ENCODE peak calls at places on chromosome 7, in seven cellular contexts. L is mesenchymal stem cell, E is IMR-90, G is H9, S is mesendoderm, H is H1, U is trophoblast cell. X is an unnamed sample.

GRCh38 chr7:125059861-125060456 is 130.3 kb upstream of the POT1 start:
- DNase-seq in L (peak), H (no peak), U (no peak), E (peak), G (no peak), S (no peak), X (no peak)

GRCh38 chr7:90661290-90662151 is 65.4 kb downstream of the CDK14 start:
- DNase-seq in U (no peak), S (peak), G (no peak), E (peak), L (no peak), H (no peak), X (no peak)

GRCh38 chr7:332646-333398 is 42.9 kb downstream of the FOXL3 start:
- DNase-seq in G (peak), E (peak), L (peak), U (peak), S (peak), H (peak), X (peak)

GRCh38 chr7:22356010-22356854 is 722 bp downstream of the RAPGEF5 start:
- DNase-seq in U (no peak), G (peak), H (peak), L (no peak), S (no peak), E (no peak), X (no peak)

GRCh38 chr7:108059526-108059925 is 56.6 kb upstream of the LAMB1 start:
- DNase-seq in G (no peak), H (no peak), S (no peak), E (no peak), L (no peak), U (peak), X (no peak)

GRCh38 chr7:157402911-157403534 is 66.2 kb downstream of the DNAJB6 start:
- DNase-seq in H (no peak), E (peak), L (no peak), U (no peak), G (no peak), S (no peak), X (no peak)

GRCh38 chr7:154927624-154928125 is 75.2 kb downstream of the PAXIP1 start:
- DNase-seq in S (peak), L (peak), U (peak), H (peak), E (peak), G (peak), X (peak)

GRCh38 chr7:157150825-157151412 is 12.2 kb downstream of the UBE3C start:
- DNase-seq in E (peak), H (peak), G (peak), U (no peak), L (peak), S (peak), X (peak)

GRCh38 chr7:131031100-131031868 is 296.4 kb upstream of the MKLN1 start:
- DNase-seq in L (no peak), G (no peak), H (no peak), U (no peak), S (no peak), E (no peak), X (no peak)

GRCh38 chr7:93402944-93403343 is 170.8 kb downstream of the VPS50 start:
- DNase-seq in S (no peak), G (no peak), E (no peak), H (no peak), L (no peak), U (no peak), X (no peak)

GRCh38 chr7:156152380-156152779 is 340.1 kb upstream of the SHH start:
- DNase-seq in U (no peak), G (no peak), S (no peak), L (no peak), E (no peak), H (no peak), X (no peak)

GRCh38 chr7:17651926-17652385 is 288.3 kb downstream of the SNX13 start:
- DNase-seq in S (no peak), H (no peak), G (no peak), L (peak), U (no peak), E (peak), X (no peak)

GRCh38 chr7:35424869-35425495 is 171.1 kb upstream of the TBX20 start:
- DNase-seq in E (peak), H (peak), G (peak), L (peak), S (peak), U (peak), X (peak)

GRCh38 chr7:116258734-116259133 is 48.4 kb downstream of the TES start:
- DNase-seq in S (peak), E (peak), G (no peak), L (peak), H (no peak), U (no peak), X (peak)

GRCh38 chr7:90622670-90623069 is 26.5 kb downstream of the CDK14 start:
- DNase-seq in H (no peak), S (no peak), E (no peak), G (no peak), L (no peak), U (no peak), X (no peak)

GRCh38 chr7:102008535-102009262 is 191.3 kb downstream of the CUX1 start:
- DNase-seq in E (no peak), S (no peak), G (no peak), L (no peak), U (peak), H (no peak), X (no peak)

GRCh38 chr7:130145424-130146106 is 59.6 kb downstream of the TMEM209 start:
- DNase-seq in E (no peak), S (no peak), L (no peak), U (no peak), G (no peak), H (peak), X (no peak)

GRCh38 chr7:112481337-112481736 is 546 bp downstream of the LSMEM1 start:
- DNase-seq in U (no peak), G (no peak), L (no peak), H (no peak), E (no peak), S (no peak), X (no peak)

GRCh38 chr7:25192043-25192442 is 36.2 kb downstream of the NPVF start:
- DNase-seq in U (no peak), H (no peak), S (no peak), L (no peak), G (no peak), E (no peak), X (no peak)

GRCh38 chr7:105493928-105494325 is 28.1 kb downstream of the PUS7 start:
- DNase-seq in L (peak), G (no peak), H (no peak), E (peak), S (no peak), U (no peak), X (no peak)

GRCh38 chr7:7114575-7115291 is 67.6 kb upstream of the C1GALT1 start:
- DNase-seq in H (no peak), U (no peak), S (no peak), L (no peak), G (no peak), E (no peak), X (no peak)

GRCh38 chr7:73774923-73775322 is 4.9 kb upstream of the CLDN3 start:
- DNase-seq in G (no peak), L (peak), S (no peak), H (no peak), U (no peak), E (peak), X (no peak)

DNA sequence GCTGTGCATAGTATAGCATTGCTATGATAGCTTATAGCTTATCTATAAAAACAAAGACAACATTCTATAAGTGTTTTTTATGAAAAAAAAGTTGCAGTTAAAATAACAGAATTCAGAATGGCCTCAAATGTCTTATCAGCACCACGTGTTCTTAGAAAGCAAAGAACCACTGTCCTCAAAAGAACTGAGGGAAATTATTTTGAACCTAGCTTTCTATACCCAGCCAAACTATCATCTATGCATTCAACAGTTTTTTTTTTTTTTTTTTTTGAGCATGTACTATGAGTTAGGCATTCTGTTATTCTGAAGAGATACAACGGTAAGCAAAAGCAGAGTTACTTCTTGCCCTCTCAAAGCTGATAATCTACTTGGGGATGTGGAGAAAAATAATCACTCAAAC is 247.8 kb downstream of the CREB5 start:
- DNase-seq in L (no peak), H (no peak), U (no peak), G (no peak), S (no peak), E (no peak), X (no peak)
- H4K8ac ChIP-seq in L (no peak), H (no peak), U (no peak), G (no peak), S (no peak), E (no peak), X (no peak)

GRCh38 chr7:95342029-95342428 is 17.7 kb upstream of the PON1 start:
- DNase-seq in H (no peak), S (no peak), E (no peak), U (no peak), G (no peak), L (no peak), X (no peak)
- H3K18ac ChIP-seq in H (no peak), S (no peak), E (no peak), U (no peak), G (no peak), L (no peak), X (no peak)

GRCh38 chr7:141389423-141389822 is 161.8 kb upstream of the AGK start:
- DNase-seq in U (no peak), S (no peak), G (no peak), H (no peak), E (no peak), L (no peak), X (no peak)

GRCh38 chr7:141397236-141398163 is 153.7 kb upstream of the AGK start:
- DNase-seq in H (no peak), S (no peak), U (no peak), L (no peak), E (no peak), G (no peak), X (no peak)

GRCh38 chr7:141390339-141390738 is 160.9 kb upstream of the AGK start:
- DNase-seq in U (no peak), E (no peak), L (no peak), H (no peak), S (no peak), G (no peak), X (no peak)

GRCh38 chr7:141387521-141388217 is 163.5 kb upstream of the AGK start:
- DNase-seq in L (no peak), S (no peak), U (no peak), E (no peak), G (no peak), H (no peak), X (no peak)

DNA sequence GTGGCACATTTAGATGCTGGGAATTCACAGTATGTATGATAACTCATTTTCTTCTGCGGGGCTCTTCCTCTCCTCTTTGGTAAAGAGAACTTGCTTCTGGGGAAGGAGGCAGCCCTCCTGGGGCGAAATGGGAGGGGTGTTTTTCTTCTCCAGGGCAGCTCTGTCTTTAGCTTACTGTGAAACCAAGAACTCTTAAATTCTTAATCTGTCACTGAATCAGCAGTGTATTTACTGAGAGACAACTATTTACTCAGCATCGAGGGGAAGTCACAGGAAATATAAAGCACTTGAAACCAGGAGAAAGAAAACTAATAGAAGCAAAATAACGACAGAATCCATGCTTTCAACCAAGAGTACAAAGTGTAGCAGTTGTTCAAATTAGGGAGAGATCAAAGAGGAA is 158.2 kb upstream of the AGK start:
- DNase-seq in H (no peak), E (no peak), L (no peak), S (no peak), U (no peak), G (no peak), X (no peak)
- H4K8ac ChIP-seq in H (no peak), E (no peak), L (no peak), S (no peak), U (no peak), G (no peak), X (no peak)

GRCh38 chr7:57417736-57418135 is 32.2 kb upstream of the ZNF716 start:
- DNase-seq in G (no peak), E (no peak), U (no peak), H (no peak), S (no peak), L (no peak), X (no peak)
- H3K18ac ChIP-seq in G (no peak), E (no peak), U (no peak), H (no peak), S (no peak), L (no peak), X (no peak)

GRCh38 chr7:19747740-19748339 is 25.6 kb downstream of the TMEM196 start:
- DNase-seq in S (peak), H (no peak), E (peak), G (no peak), L (peak), U (no peak), X (peak)
- H4K8ac ChIP-seq in S (no peak), H (no peak), E (no peak), G (no peak), L (no peak), U (no peak), X (no peak)

DNA sequence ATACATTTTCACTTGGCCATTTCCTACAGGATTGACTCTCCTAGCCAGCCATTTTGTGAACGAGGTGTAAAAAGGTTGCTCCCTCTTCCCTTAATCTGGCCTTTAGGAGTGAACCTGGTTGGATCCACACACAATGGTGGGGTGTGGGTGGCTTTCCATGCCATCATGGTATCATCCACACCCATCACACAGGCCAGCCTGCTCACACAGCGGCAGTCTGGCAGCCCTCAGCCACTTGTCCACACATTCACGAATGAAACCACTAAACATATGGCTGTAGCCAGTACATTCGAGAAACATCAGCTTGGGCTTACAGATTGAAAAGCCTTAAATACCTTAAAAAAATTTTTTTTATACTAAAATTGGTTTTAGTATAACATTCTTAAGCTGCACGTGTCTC is 31.9 kb downstream of the NEUROD6 start:
- DNase-seq in E (no peak), G (no peak), S (no peak), L (no peak), H (no peak), U (no peak), X (no peak)
- H3K18ac ChIP-seq in E (no peak), G (no peak), S (no peak), L (no peak), H (no peak), U (no peak), X (no peak)